ENCODE peak calls at places on chromosomes 6 and 20, in five cellular contexts. Y is GM12878, M is DMS53, R is astrocyte of the cerebellum, T is mesendoderm. Q is an unnamed sample.

GRCh38 chr6:56381852-56382251 is 134.5 kb upstream of the COL21A1 start:
- DNase-seq in Y (peak; percentile 7), M (peak; percentile 47), R (no peak), T (no peak), Q (no peak)

GRCh38 chr6:25205629-25206028 is 73.5 kb upstream of the CARMIL1 start:
- DNase-seq in Y (no peak), R (no peak), T (no peak), M (no peak), Q (no peak)

GRCh38 chr6:22081709-22082108 is 215.1 kb downstream of the PRL start:
- DNase-seq in Y (peak; percentile 51), T (no peak), R (no peak), M (no peak), Q (no peak)

GRCh38 chr20:45052698-45053440 is 48.1 kb downstream of the KCNS1 start:
- DNase-seq in R (peak; percentile 94), Y (peak; percentile 55), T (no peak), M (no peak), Q (no peak)

GRCh38 chr6:92887871-92888270 is 531.5 kb downstream of the EPHA7 start:
- DNase-seq in T (no peak), R (no peak), Y (no peak), M (no peak), Q (no peak)

GRCh38 chr6:38483526-38483925 is 156.2 kb downstream of the BTBD9 start:
- DNase-seq in R (no peak), T (no peak), M (no peak), Y (peak; percentile 57), Q (no peak)

GRCh38 chr6:20882014-20882413 is 347.8 kb downstream of the CDKAL1 start:
- DNase-seq in M (no peak), T (no peak), Y (no peak), R (no peak), Q (no peak)

GRCh38 chr20:23214903-23215302 is 128.8 kb upstream of the CD93 start:
- DNase-seq in Y (no peak), T (no peak), R (no peak), M (no peak), Q (no peak)

GRCh38 chr6:21133902-21134301 is 459.6 kb upstream of the SOX4 start:
- DNase-seq in Y (no peak), M (no peak), R (no peak), T (peak; percentile 17), Q (no peak)

GRCh38 chr20:36112112-36112511 is 42.4 kb upstream of the EPB41L1 start:
- DNase-seq in R (no peak), M (peak; percentile 31), Y (no peak), T (no peak), Q (no peak)

GRCh38 chr6:107105511-107106116 is 9.7 kb downstream of the BEND3 start:
- DNase-seq in M (no peak), T (no peak), R (no peak), Y (no peak), Q (peak; percentile 66)

GRCh38 chr6:7073810-7074525 is 33.8 kb upstream of the RREB1 start:
- DNase-seq in Y (peak; percentile 92), R (no peak), T (no peak), M (no peak), Q (no peak)

GRCh38 chr20:1368448-1369199 is 24.2 kb downstream of the FKBP1A start:
- DNase-seq in M (no peak), R (no peak), Y (no peak), T (no peak), Q (no peak)

GRCh38 chr6:119466226-119466625 is 116.7 kb upstream of the MAN1A1 start:
- DNase-seq in Y (no peak), R (no peak), M (no peak), T (no peak), Q (no peak)

GRCh38 chr20:63230800-63231268 is 4.9 kb upstream of the BIRC7 start:
- DNase-seq in Y (no peak), M (peak; percentile 80), R (peak; percentile 31), T (peak; percentile 93), Q (peak; percentile 92)

GRCh38 chr6:108841377-108841855 is 6.8 kb upstream of the ARMC2 start:
- DNase-seq in R (no peak), M (no peak), T (no peak), Y (no peak), Q (no peak)

GRCh38 chr6:12578751-12579150 is 137.8 kb upstream of the PHACTR1 start:
- DNase-seq in R (no peak), T (no peak), Y (no peak), M (no peak), Q (no peak)

GRCh38 chr6:53103993-53104675 is 38.9 kb downstream of the FBXO9 start:
- DNase-seq in T (peak; percentile 39), R (no peak), M (peak; percentile 75), Y (no peak), Q (peak; percentile 32)

GRCh38 chr6:109303149-109303548 is 79.1 kb downstream of the CD164 start:
- DNase-seq in T (no peak), R (no peak), Y (no peak), M (no peak), Q (no peak)

GRCh38 chr6:120056085-120056484 is 706.5 kb upstream of the MAN1A1 start:
- DNase-seq in M (no peak), R (no peak), Y (no peak), T (peak; percentile 78), Q (peak; percentile 83)

GRCh38 chr20:3924304-3925112 is 35.3 kb downstream of the PANK2 start:
- DNase-seq in Y (no peak), M (no peak), R (no peak), T (no peak), Q (no peak)

GRCh38 chr20:1328680-1329330 is at the start of gene SDCBP2:
- DNase-seq in M (peak; percentile 91), Y (no peak), T (no peak), R (no peak), Q (peak; percentile 37)

GRCh38 chr6:144283781-144284473 is 1.2 kb upstream of the UTRN start:
- DNase-seq in T (peak; percentile 44), Y (no peak), M (peak; percentile 8), R (no peak), Q (no peak)

GRCh38 chr6:13872681-13873080 is 52.1 kb upstream of the RNF182 start:
- DNase-seq in M (peak; percentile 44), Y (no peak), R (no peak), T (no peak), Q (no peak)

Q was measured in endodermal cell.